ENCODE peak calls at places on chromosomes 13 and 19, in seven cellular contexts. R, S, X, D, Y, N and P are unnamed samples.

GRCh38 chr13:24053505-24054251 is 106.8 kb upstream of the SPATA13 start:
- DNase-seq in S (peak), D (peak), N (peak), R (peak), Y (peak), X (peak), P (peak)

GRCh38 chr19:28239270-28239669 is 973.7 kb downstream of the UQCRFS1 start:
- DNase-seq in S (no peak), Y (no peak), N (peak), R (peak), X (peak), D (no peak), P (no peak)

GRCh38 chr13:77537302-77537919 is 1.9 kb downstream of the SCEL start:
- DNase-seq in R (no peak), Y (no peak), S (no peak), D (peak), N (no peak), X (no peak), P (no peak)

GRCh38 chr13:50468849-50469669 is 374.4 kb downstream of the DLEU7 start:
- DNase-seq in S (no peak), N (no peak), R (no peak), X (no peak), Y (no peak), D (no peak), P (no peak)

GRCh38 chr13:48456546-48456945 is 43.6 kb upstream of the LPAR6 start:
- DNase-seq in X (no peak), D (no peak), N (no peak), Y (no peak), S (no peak), R (no peak), P (no peak)

GRCh38 chr19:34475026-34475974 is 6.3 kb upstream of the WTIP start:
- DNase-seq in R (no peak), N (peak), X (no peak), Y (no peak), D (peak), S (peak), P (no peak)

GRCh38 chr13:42041017-42041683 is 7.3 kb upstream of the DGKH start:
- DNase-seq in R (peak), D (peak), Y (peak), X (peak), N (peak), S (peak), P (peak)

GRCh38 chr19:47144630-47145029 is 14.0 kb downstream of the SAE1 start:
- DNase-seq in X (no peak), D (no peak), R (no peak), Y (no peak), S (no peak), N (no peak), P (no peak)

GRCh38 chr13:33303885-33304284 is 18.3 kb upstream of the STARD13 start:
- DNase-seq in D (no peak), R (no peak), S (peak), X (no peak), Y (no peak), N (peak), P (no peak)

GRCh38 chr13:44142911-44143665 is 230.5 kb upstream of the SERP2 start:
- DNase-seq in X (no peak), N (peak), Y (no peak), D (peak), S (peak), R (no peak), P (no peak)

GRCh38 chr19:27738569-27739193 is 1474.3 kb downstream of the UQCRFS1 start:
- DNase-seq in R (no peak), X (no peak), Y (no peak), N (no peak), S (no peak), D (no peak), P (no peak)

GRCh38 chr13:52162279-52163101 is 3.1 kb upstream of the NEK3 start:
- DNase-seq in D (no peak), N (no peak), Y (no peak), S (peak), X (no peak), R (no peak), P (no peak)

GRCh38 chr13:48983331-48983730 is 7.6 kb downstream of the FNDC3A start:
- DNase-seq in Y (no peak), D (no peak), N (no peak), S (no peak), X (no peak), R (no peak), P (no peak)

GRCh38 chr13:32746474-32746873 is 160.2 kb downstream of the PDS5B start:
- DNase-seq in R (no peak), X (no peak), D (no peak), Y (no peak), S (no peak), N (no peak), P (no peak)

GRCh38 chr19:44642375-44642774 is 1.3 kb upstream of the PVR start:
- DNase-seq in S (no peak), X (no peak), N (no peak), Y (no peak), D (no peak), R (no peak), P (no peak)

GRCh38 chr13:78139765-78140164 is 221.1 kb upstream of the EDNRB start:
- DNase-seq in S (no peak), X (no peak), D (no peak), Y (no peak), N (no peak), R (no peak), P (no peak)

GRCh38 chr13:51065372-51066090 is 45.5 kb downstream of the C13orf42 start:
- DNase-seq in D (no peak), Y (no peak), R (no peak), X (no peak), S (no peak), N (no peak), P (no peak)

GRCh38 chr19:13053761-13054604 is 48.7 kb downstream of the LYL1 start:
- DNase-seq in N (peak), X (peak), R (peak), Y (peak), D (peak), S (peak), P (peak)

GRCh38 chr13:44812818-44813217 is 176.5 kb downstream of the NUFIP1 start:
- DNase-seq in Y (no peak), N (no peak), R (no peak), X (no peak), D (no peak), S (no peak), P (no peak)

GRCh38 chr19:13887529-13887928 is 10.6 kb downstream of the NANOS3 start:
- DNase-seq in D (no peak), N (no peak), S (peak), Y (no peak), X (no peak), R (no peak), P (no peak)

GRCh38 chr19:39405261-39405912 is 1.3 kb upstream of the ZFP36 start:
- DNase-seq in R (no peak), Y (peak), X (no peak), N (peak), S (no peak), D (no peak), P (no peak)

GRCh38 chr13:80249906-80250513 is 90.9 kb downstream of the SPRY2 start:
- DNase-seq in R (no peak), X (no peak), S (no peak), Y (no peak), N (no peak), D (no peak), P (no peak)

GRCh38 chr19:43779147-43779819 is 1.5 kb downstream of the KCNN4 start:
- DNase-seq in X (no peak), N (no peak), D (no peak), S (no peak), R (no peak), Y (peak), P (peak)

GRCh38 chr19:33530842-33531241 is 9.3 kb upstream of the PEPD start:
- DNase-seq in R (no peak), N (no peak), D (no peak), S (no peak), X (no peak), Y (no peak), P (no peak)

GRCh38 chr13:76759877-76760276 is 126.3 kb downstream of the KCTD12 start:
- DNase-seq in X (no peak), S (peak), R (no peak), D (no peak), Y (no peak), N (no peak), P (no peak)

GRCh38 chr19:2695288-2695866 is 7.1 kb downstream of the GNG7 start:
- DNase-seq in R (peak), D (no peak), X (no peak), S (no peak), Y (no peak), N (no peak), P (peak)

GRCh38 chr19:23913931-23914330 is 755 bp upstream of the ZNF726 start:
- DNase-seq in D (no peak), R (no peak), N (no peak), Y (no peak), S (no peak), X (no peak), P (no peak)

GRCh38 chr13:70893832-70894231 is 785.6 kb upstream of the KLHL1 start:
- DNase-seq in N (no peak), Y (no peak), D (no peak), X (no peak), R (no peak), S (no peak), P (no peak)

GRCh38 chr13:70405266-70405665 is 297.0 kb upstream of the KLHL1 start:
- DNase-seq in D (no peak), Y (no peak), N (no peak), X (no peak), R (no peak), S (no peak), P (no peak)

GRCh38 chr13:27797228-27797624 is 4.9 kb downstream of the GSX1 start:
- DNase-seq in X (peak), N (peak), Y (no peak), D (peak), R (peak), S (peak), P (peak)
- TF ChIP-seq CTCF in X (peak), N (no peak), Y (no peak), D (no peak), R (peak), S (peak), P (no peak)

GRCh38 chr19:17762505-17763229 is 11.4 kb downstream of the FCHO1 start:
- DNase-seq in R (peak), Y (no peak), S (peak), X (peak), D (peak), N (peak), P (peak)

GRCh38 chr19:17765069-17765618 is 13.9 kb downstream of the FCHO1 start:
- DNase-seq in N (peak), Y (peak), S (no peak), X (no peak), D (no peak), R (no peak), P (peak)

GRCh38 chr19:17764348-17764747 is 13.1 kb downstream of the FCHO1 start:
- DNase-seq in R (no peak), D (no peak), N (no peak), X (no peak), Y (no peak), S (no peak), P (no peak)

GRCh38 chr19:17767559-17767958 is 16.3 kb downstream of the FCHO1 start:
- DNase-seq in X (no peak), N (no peak), R (no peak), S (no peak), D (no peak), Y (no peak), P (no peak)

DNA sequence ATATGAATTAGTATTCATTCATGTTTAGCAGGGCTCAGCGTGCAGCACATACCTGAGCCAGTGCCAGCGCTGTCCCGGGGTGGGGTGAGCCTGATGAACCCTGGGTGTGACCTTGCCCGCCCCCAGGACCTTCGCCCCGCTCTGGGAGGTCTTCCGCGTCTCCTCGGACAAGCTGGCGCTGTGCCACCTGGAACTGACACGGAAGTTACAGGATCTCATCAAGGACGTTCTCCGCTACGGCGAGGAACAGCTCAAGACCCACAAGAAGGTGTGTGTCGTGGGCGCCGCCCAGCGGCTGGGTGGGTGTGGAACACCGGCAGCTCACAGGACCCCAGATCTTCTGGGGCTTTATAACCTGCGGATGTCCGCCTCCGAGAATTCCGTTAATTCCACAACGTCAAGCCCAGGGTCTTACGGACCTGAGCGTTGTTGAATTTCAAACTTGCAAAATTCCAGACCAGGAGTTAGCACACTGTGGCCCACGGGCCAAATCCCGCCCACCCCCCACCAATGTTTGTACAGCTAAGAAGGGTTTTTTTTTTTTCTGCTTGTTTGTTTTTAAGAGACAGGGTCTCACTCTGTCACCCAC is 15.4 kb downstream of the FCHO1 start:
- DNase-seq in Y (peak), S (peak), D (peak), R (peak), X (peak), N (peak), P (peak)
- TF ChIP-seq CTCF in Y (peak), S (peak), D (peak), R (peak), X (peak), N (peak), P (peak)

DNA sequence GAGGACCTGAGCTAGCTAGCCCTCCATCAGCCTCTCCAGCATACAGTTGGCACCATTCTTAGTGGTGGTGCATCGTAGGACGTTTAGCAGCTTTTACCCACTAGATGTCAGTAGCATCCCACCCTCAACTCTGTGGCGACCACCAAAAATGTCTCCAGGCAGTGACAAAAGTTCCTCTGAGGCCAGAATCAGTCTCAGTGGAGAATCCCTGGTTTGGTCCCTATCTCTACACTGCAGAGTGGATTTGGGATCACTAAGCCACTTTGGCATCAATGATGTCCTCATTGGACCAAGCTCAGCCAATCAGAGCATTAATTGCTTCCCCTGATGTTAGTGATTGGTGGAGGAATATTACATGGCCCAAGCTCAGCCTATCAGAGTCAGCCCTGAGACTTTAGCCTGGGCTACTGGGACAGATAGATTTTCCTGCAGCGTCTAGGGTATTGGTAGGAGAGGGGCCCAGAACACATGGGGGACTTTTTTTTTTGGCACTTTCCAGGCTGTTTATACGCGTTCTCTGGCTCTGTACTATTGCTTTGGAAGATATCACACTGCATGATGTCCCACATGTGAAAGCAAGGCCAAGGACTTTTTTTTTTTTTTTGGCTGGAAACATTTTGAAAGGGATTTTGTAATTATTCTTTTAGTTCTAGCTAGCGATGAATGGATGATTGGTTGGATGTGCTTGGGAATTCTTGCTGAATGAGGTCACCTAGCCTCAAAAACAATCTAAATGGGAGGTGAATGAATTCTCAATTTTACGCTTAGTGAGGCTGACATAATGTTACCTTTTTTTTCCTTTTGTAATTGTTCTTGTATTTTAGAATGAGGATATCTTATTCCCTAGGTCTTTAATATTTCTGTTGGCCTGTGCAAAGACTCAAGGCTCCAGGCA is 7.0 kb downstream of the TMEM221 start:
- DNase-seq in X (peak), R (peak), D (peak), S (no peak), N (peak), Y (no peak), P (no peak)
- TF ChIP-seq CTCF in X (peak), R (peak), D (peak), S (peak), N (peak), Y (peak), P (no peak)

GRCh38 chr13:62512194-62513141 is 1096.8 kb upstream of the PCDH20 start:
- DNase-seq in Y (peak), N (peak), R (peak), D (peak), X (peak), S (peak), P (peak)
- TF ChIP-seq CTCF in Y (peak), N (peak), R (peak), D (peak), X (peak), S (peak), P (no peak)

GRCh38 chr19:49869009-49869483 is 1.7 kb upstream of the PNKP start:
- DNase-seq in R (no peak), Y (no peak), D (no peak), X (peak), S (no peak), N (no peak), P (no peak)

GRCh38 chr19:49871349-49871985 is 4.1 kb upstream of the PNKP start:
- DNase-seq in N (no peak), S (no peak), D (no peak), R (no peak), Y (peak), X (no peak), P (no peak)

GRCh38 chr19:49866933-49867782 is at the start of gene PNKP:
- DNase-seq in Y (peak), X (peak), D (peak), R (peak), S (peak), N (peak), P (peak)

GRCh38 chr19:49870309-49870901 is 3.0 kb upstream of the PNKP start:
- DNase-seq in N (no peak), Y (peak), R (no peak), D (no peak), X (no peak), S (no peak), P (no peak)

DNA sequence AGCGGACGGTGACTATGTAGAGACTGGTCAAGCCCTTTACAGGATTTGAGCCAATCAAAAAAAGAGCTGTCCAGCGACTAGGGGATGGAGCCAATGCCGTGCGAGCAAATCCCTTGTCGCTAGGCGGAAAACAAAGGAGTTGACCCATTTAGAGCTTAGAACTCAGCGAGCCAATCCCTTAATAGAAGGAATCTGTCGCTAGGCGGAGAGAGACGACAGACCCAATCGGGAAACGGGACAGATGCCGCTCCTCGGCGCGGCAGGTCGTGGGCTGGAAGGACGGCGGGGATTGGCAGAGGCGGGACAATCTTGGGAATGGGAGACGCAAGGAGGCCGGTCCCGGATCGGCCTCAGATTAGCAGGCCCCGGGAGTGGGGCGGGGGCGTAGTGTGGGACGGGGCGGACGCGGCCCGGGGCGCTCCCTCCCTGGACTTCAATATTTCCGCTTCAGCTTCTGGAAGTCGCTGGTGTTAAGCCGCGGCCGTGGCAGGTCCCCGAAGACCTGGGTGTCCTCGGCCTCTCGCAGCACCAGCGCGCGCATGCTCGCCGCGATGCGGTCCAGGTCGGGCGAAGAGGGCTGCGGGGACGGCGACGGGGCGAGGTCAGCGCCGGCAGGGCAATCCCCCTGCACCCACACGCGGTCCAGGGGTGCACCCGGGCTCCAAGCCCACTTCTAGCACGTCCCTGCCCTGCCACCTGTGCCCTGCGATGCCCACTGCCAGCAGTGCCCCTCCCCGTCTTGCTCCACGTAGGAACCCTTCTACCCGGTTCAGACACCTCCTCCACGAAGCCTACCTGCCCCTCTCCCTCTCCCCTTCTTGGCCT is 2.3 kb upstream of the PNKP start:
- DNase-seq in R (peak), S (peak), D (peak), Y (peak), N (peak), X (peak), P (peak)
- TF ChIP-seq CTCF in R (no peak), S (no peak), D (no peak), Y (peak), N (no peak), X (no peak), P (no peak)

GRCh38 chr19:4363571-4364304 is 20.4 kb downstream of the MPND start:
- DNase-seq in X (no peak), N (no peak), S (no peak), R (no peak), Y (no peak), D (no peak), P (no peak)

GRCh38 chr19:4361152-4362037 is 18.0 kb downstream of the MPND start:
- DNase-seq in N (peak), X (no peak), Y (no peak), D (no peak), R (no peak), S (peak), P (no peak)

GRCh38 chr19:4362038-4362828 is 18.9 kb downstream of the MPND start:
- DNase-seq in X (peak), R (no peak), Y (no peak), N (no peak), S (no peak), D (no peak), P (no peak)

GRCh38 chr19:4360641-4361151 is 17.3 kb downstream of the MPND start:
- DNase-seq in X (no peak), R (no peak), Y (no peak), D (no peak), S (no peak), N (no peak), P (no peak)

GRCh38 chr19:4362871-4363545 is 19.6 kb downstream of the MPND start:
- DNase-seq in S (no peak), Y (no peak), N (peak), R (no peak), X (no peak), D (no peak), P (peak)
- TF ChIP-seq CTCF in S (peak), Y (peak), N (peak), R (peak), X (no peak), D (peak), P (peak)

GRCh38 chr19:48752511-48753365 is at the start of gene FUT1:
- DNase-seq in X (peak), S (no peak), N (no peak), Y (no peak), D (peak), R (no peak), P (peak)
- TF ChIP-seq CTCF in X (peak), S (no peak), N (no peak), Y (no peak), D (no peak), R (peak), P (peak)